ENCODE peak calls at places on chromosomes 7 and 10, in five cellular contexts. B, V, J, S and W are unnamed samples.

GRCh38 chr7:125857606-125858005 is 928.0 kb upstream of the POT1 start:
- DNase-seq in S (peak; percentile 2), V (no peak), J (no peak), B (no peak), W (no peak)

GRCh38 chr7:114021135-114021534 is 102.3 kb upstream of the PPP1R3A start:
- DNase-seq in B (no peak), V (no peak), J (no peak), S (no peak), W (no peak)

GRCh38 chr7:44978511-44979366 is at the start of gene MYO1G:
- DNase-seq in S (no peak), J (no peak), B (no peak), V (peak; percentile 82), W (no peak)

GRCh38 chr10:28986117-28986792 is 302.6 kb upstream of the LYZL1 start:
- DNase-seq in S (peak; percentile 78), B (no peak), J (no peak), V (no peak), W (no peak)

GRCh38 chr7:46360255-46360654 is 439.2 kb upstream of the IGFBP3 start:
- DNase-seq in B (no peak), J (no peak), S (no peak), V (no peak), W (no peak)

GRCh38 chr7:8724080-8724718 is 290.8 kb downstream of the NXPH1 start:
- DNase-seq in J (no peak), V (no peak), S (no peak), B (no peak), W (no peak)

GRCh38 chr10:5078781-5079180 is 15.4 kb upstream of the AKR1C3 start:
- DNase-seq in V (no peak), S (no peak), B (no peak), J (no peak), W (no peak)

GRCh38 chr10:19412531-19412930 is 363.9 kb downstream of the MALRD1 start:
- DNase-seq in S (peak; percentile 49), B (no peak), J (no peak), V (no peak), W (no peak)

GRCh38 chr7:110918949-110919548 is 171.9 kb upstream of the LRRN3 start:
- DNase-seq in S (no peak), V (no peak), B (no peak), J (no peak), W (no peak)

GRCh38 chr10:77164616-77165311 is 472.8 kb downstream of the KCNMA1 start:
- DNase-seq in S (peak; percentile 67), B (no peak), V (no peak), J (no peak), W (no peak)

GRCh38 chr7:140209866-140210609 is 33.3 kb upstream of the KDM7A start:
- DNase-seq in V (peak; percentile 61), S (no peak), B (no peak), J (no peak), W (no peak)

GRCh38 chr7:158353606-158354570 is 233.7 kb downstream of the PTPRN2 start:
- DNase-seq in J (no peak), B (no peak), S (peak; percentile 7), V (no peak), W (no peak)

GRCh38 chr10:117631276-117632151 is 89.0 kb downstream of the EMX2 start:
- DNase-seq in J (no peak), S (no peak), V (no peak), B (no peak), W (no peak)

GRCh38 chr10:30861976-30862375 is 169.7 kb downstream of the ZNF438 start:
- DNase-seq in V (no peak), B (no peak), S (no peak), J (no peak), W (no peak)

GRCh38 chr10:30861217-30861616 is 170.4 kb downstream of the ZNF438 start:
- DNase-seq in B (no peak), S (no peak), V (no peak), J (no peak), W (no peak)

GRCh38 chr10:30865141-30865926 is 166.3 kb downstream of the ZNF438 start:
- DNase-seq in B (peak; percentile 16), V (no peak), S (peak; percentile 35), J (no peak), W (no peak)

GRCh38 chr10:30862486-30862885 is 169.2 kb downstream of the ZNF438 start:
- DNase-seq in S (peak; percentile 92), V (no peak), B (peak; percentile 86), J (peak; percentile 46), W (peak; percentile 26)

DNA sequence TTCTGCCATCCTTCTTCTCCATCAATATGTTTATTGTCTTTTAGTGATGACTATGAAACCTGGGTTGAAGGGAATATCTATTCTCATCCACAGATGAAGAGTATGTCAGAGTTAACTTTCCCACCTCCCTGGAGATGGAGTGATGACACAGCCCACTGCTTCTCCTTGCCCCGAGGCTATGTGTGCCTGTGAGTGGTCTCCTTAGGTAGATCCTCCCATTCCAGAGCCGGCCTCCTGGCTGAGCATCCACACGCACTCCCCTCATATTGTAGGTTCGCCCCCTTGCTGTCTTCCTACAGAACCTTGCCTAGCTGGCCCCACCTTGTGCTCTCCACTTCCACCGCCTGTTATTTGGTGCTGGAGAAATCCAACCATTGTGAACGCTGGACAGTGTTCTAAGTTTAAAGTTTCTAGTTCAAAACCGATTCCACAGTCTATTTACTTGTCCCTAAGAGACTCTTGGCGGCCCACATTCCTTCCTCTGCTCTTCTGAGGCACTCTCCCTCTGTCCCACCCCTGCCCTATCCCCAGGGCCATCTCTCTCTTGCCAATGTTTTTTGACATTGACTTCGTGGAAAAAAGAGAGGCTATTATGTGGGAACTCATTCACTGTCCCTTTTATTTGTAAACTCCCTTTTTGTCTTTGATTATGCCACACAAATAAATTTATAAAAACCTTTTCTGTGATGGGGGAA is 168.0 kb downstream of the ZNF438 start:
- DNase-seq in V (no peak), S (no peak), J (no peak), B (no peak), W (no peak)
- H3K4me3 ChIP-seq in V (no peak overlapping the region), S (no peak overlapping the region), J (no peak overlapping the region), B (no peak overlapping the region), W (no peak overlapping the region)

GRCh38 chr10:115129752-115130151 is 36.6 kb downstream of the ATRNL1 start:
- DNase-seq in V (no peak), B (peak; percentile 3), S (peak; percentile 43), J (no peak), W (no peak)
- TF ChIP-seq CTCF in V (peak; percentile 26), B (peak; percentile 10), S (no peak), J (no peak), W (no peak)

DNA sequence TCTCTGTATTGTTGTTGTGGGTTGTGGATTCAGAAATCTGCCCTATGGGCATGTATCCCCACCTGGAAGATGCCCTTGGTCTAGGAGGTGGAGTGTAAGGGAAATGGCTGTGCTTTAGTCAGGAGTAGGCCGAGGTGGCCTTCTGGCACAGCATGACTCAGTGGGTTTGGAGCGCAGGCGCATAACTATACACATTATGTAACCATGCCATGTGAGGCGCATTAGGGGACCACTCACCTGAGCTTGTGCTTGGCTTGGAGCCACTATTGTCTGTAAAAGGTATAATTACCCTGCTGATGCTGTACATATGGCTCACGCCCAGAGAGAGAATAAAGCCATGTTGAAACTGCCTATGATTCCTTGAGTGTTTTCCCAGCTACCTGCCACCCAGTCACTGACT is 20.6 kb upstream of the ADAMTS14 start:
- DNase-seq in J (no peak), V (no peak), S (peak; percentile 42), B (no peak), W (no peak)
- H3K4me3 ChIP-seq in J (no peak overlapping the region), V (no peak overlapping the region), S (no peak overlapping the region), B (no peak overlapping the region), W (no peak overlapping the region)

DNA sequence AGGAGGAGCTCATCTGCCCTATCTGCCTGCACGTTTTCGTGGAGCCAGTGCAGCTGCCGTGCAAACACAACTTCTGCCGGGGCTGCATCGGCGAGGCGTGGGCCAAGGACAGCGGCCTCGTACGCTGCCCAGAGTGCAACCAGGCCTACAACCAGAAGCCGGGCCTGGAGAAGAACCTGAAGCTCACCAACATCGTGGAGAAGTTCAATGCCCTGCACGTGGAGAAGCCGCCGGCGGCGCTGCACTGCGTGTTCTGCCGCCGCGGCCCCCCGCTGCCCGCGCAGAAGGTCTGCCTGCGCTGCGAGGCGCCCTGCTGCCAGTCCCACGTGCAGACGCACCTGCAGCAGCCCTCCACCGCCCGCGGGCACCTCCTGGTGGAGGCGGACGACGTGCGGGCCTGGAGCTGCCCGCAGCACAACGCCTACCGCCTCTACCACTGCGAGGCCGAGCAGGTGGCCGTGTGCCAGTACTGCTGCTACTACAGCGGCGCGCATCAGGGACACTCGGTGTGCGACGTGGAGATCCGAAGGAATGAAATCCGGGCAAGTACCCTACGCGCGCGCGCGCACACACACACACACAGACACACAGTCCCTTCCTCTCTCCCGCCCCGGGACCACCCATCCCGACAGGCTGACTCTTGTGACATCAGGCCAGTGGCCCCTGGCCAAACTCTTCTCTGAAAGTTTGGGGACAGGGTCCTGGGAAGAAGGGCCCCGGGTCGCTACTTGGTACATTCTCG is 538 bp downstream of the TRIM8 start:
- DNase-seq in J (no peak), B (no peak), S (peak; percentile 62), V (peak; percentile 92), W (no peak)
- TF ChIP-seq CTCF in J (peak; percentile 56), B (peak; percentile 56), S (no peak), V (peak; percentile 67), W (peak; percentile 83)